ENCODE peak calls at places on chromosome 7, in nine cellular contexts. Q, N, A, W, D, Y, U, J and E are unnamed samples.

GRCh38 chr7:37342665-37343471 is 105.8 kb downstream of the ELMO1 start:
- DNase-seq in Q (no peak), N (peak; percentile 12), A (no peak), W (peak; percentile 69), D (no peak), Y (no peak), U (peak; percentile 89), J (no peak), E (no peak)

GRCh38 chr7:122046402-122046801 is 97.6 kb downstream of the AASS start:
- DNase-seq in Q (no peak), N (peak; percentile 40), A (no peak), W (no peak), D (no peak), Y (no peak), U (no peak), J (no peak), E (no peak)

GRCh38 chr7:5997210-5997808 is 11.5 kb downstream of the PMS2 start:
- DNase-seq in Q (peak; percentile 44), N (peak; percentile 36), A (no peak), W (no peak), D (no peak), Y (peak; percentile 77), U (peak; percentile 75), J (peak; percentile 39), E (no peak)

GRCh38 chr7:351256-351655 is 61.3 kb downstream of the FOXL3 start:
- DNase-seq in Q (no peak), N (no peak), A (no peak), W (no peak), D (no peak), Y (no peak), U (no peak), J (no peak), E (no peak)

GRCh38 chr7:88243345-88243909 is 23.6 kb upstream of the SRI start:
- DNase-seq in Q (peak; percentile 42), N (peak; percentile 81), A (no peak), W (peak; percentile 7), D (no peak), Y (peak; percentile 52), U (peak; percentile 24), J (no peak), E (no peak)

GRCh38 chr7:91342402-91342801 is 78.2 kb downstream of the FZD1 start:
- DNase-seq in Q (no peak), N (no peak), A (no peak), W (no peak), D (no peak), Y (no peak), U (no peak), J (no peak), E (no peak)

GRCh38 chr7:87479951-87480350 is 4.5 kb upstream of the ABCB4 start:
- DNase-seq in Q (peak; percentile 38), N (no peak), A (no peak), W (no peak), D (no peak), Y (no peak), U (no peak), J (no peak), E (no peak)

GRCh38 chr7:131548371-131548770 is 8.1 kb downstream of the PODXL start:
- DNase-seq in Q (no peak), N (no peak), A (no peak), W (no peak), D (no peak), Y (no peak), U (no peak), J (no peak), E (no peak)

GRCh38 chr7:50674299-50674698 is 108.4 kb downstream of the GRB10 start:
- DNase-seq in Q (no peak), N (no peak), A (no peak), W (no peak), D (no peak), Y (no peak), U (no peak), J (no peak), E (no peak)

GRCh38 chr7:50673096-50673495 is 107.9 kb upstream of the DDC start:
- DNase-seq in Q (no peak), N (no peak), A (no peak), W (no peak), D (no peak), Y (no peak), U (no peak), J (no peak), E (no peak)

GRCh38 chr7:50676079-50676478 is 106.6 kb downstream of the GRB10 start:
- DNase-seq in Q (no peak), N (no peak), A (no peak), W (no peak), D (no peak), Y (no peak), U (no peak), J (no peak), E (no peak)

GRCh38 chr7:50676754-50677153 is 105.9 kb downstream of the GRB10 start:
- DNase-seq in Q (no peak), N (no peak), A (no peak), W (no peak), D (no peak), Y (no peak), U (no peak), J (no peak), E (no peak)

DNA sequence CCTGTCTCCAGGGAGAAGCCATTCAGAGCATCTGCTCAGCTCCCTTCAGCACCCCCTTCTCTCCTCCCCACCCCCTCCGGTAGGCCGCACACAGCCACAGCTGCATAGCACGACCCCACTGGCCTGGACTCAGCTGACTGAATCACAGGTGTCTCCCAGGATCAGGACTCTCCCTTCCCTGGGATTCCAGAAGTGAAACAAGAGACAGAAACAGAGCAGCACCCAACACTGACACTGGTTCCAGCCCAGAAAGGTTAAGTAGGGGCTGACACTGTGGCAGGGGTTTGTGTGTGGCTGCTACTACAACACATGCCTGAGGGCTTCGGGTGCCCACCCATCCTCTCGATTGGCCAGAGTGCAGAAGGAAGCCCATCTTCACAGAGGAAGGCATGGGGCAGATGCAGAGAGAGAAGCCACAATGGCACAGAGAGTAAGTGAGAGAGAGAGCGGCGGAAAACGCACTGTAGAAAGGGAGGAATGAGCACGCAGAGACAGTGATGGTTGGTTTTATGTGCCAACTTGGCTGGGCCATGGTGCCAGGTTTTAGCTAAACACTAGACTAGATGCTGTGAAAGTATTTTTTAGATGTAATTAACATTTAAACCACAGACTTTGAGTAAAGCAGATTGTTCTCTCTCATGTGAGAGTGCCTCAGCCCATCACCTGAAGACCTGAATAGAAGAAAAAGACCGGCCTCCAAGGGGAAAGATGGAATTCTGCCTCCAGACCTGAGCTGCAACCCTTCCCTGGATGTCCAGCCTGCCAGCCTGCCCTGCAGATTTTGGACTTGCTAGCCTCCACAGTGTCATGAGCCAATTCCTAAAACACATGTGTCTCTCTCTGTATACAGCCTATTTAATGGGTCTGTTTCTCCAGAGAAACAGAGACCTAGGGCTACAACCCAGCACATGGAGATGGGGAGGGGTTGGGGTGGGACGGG is 107.5 kb downstream of the GRB10 start:
- DNase-seq in Q (no peak), N (no peak), A (no peak), W (no peak), D (no peak), Y (no peak), U (no peak), J (no peak), E (no peak)
- H3K4me1 ChIP-seq in Q (no peaks in the 10 kb centered on the region), N (no peaks in the 10 kb centered on the region), A (peaks cover 61% of the 10 kb centered on the region), W (no peaks in the 10 kb centered on the region), D (peaks cover 22% of the 10 kb centered on the region), Y (peaks cover 29% of the 10 kb centered on the region), U (no peaks in the 10 kb centered on the region), J (peaks cover 64% of the 10 kb centered on the region), E (no peaks in the 10 kb centered on the region)

GRCh38 chr7:127588697-127589482 is 679 bp downstream of the ARF5 start:
- DNase-seq in Q (peak; percentile 20), N (peak; percentile 55), A (peak; percentile 41), W (no peak), D (no peak), Y (peak; percentile 26), U (peak; percentile 29), J (peak; percentile 55), E (no peak)
- TF ChIP-seq CTCF in Q (peak; percentile 43), N (peak; percentile 64), A (peak; percentile 27), W (peak; percentile 31), D (peak; percentile 51), Y (peak; percentile 43), U (peak; percentile 72), J (peak; percentile 18), E (peak; percentile 79)

GRCh38 chr7:132580277-132580676 is 4.0 kb upstream of the PLXNA4 start:
- DNase-seq in Q (peak; percentile 14), N (peak; percentile 13), A (no peak), W (no peak), D (no peak), Y (no peak), U (no peak), J (no peak), E (no peak)

GRCh38 chr7:132581431-132581830 is 5.2 kb upstream of the PLXNA4 start:
- DNase-seq in Q (no peak), N (no peak), A (no peak), W (no peak), D (no peak), Y (no peak), U (no peak), J (no peak), E (no peak)

GRCh38 chr7:132580717-132581285 is 4.5 kb upstream of the PLXNA4 start:
- DNase-seq in Q (peak; percentile 53), N (peak; percentile 39), A (peak; percentile 73), W (peak; percentile 7), D (no peak), Y (peak; percentile 50), U (peak; percentile 69), J (peak; percentile 50), E (no peak)

GRCh38 chr7:132588596-132588995 is 12.3 kb upstream of the PLXNA4 start:
- DNase-seq in Q (no peak), N (no peak), A (no peak), W (no peak), D (no peak), Y (no peak), U (no peak), J (no peak), E (no peak)

DNA sequence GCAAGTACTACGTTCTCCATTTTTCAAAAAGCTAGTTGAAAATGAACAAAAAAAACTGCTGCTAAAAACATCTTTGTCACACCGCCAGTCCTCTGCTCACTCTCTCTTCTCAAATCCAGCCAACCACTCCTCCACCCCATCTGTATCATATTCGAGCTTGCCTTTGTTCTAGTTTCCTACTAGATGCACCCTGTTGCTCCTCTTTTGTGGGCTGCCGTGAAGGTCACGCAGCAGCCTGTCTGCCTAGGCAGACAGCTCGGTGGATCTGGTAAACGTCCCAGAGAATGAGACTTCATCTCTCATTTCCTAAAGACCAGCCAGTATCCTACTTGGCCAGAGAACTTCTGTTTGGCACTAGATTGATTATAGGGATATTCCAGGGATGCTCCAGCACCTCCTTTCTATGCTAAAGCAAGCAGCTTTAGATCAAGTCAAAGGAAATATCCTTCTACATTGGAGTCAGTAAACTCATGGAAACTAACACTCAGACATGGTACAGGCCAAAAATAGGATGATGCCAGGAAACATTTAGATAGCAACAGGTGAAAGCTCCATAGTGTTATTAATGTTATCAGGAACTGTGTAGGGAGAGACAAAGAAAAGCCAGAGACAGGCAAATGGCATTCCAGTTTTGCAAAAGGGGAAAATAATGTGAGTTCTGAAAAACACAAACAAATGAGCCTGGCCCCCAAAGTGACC is 8.7 kb upstream of the PLXNA4 start:
- DNase-seq in Q (no peak), N (no peak), A (no peak), W (no peak), D (no peak), Y (no peak), U (no peak), J (no peak), E (no peak)
- H3K27ac ChIP-seq in Q (no peak overlapping the region), N (no peak overlapping the region), A (no peak overlapping the region), W (no peak overlapping the region), D (no peak overlapping the region), Y (no peak overlapping the region), U (no peak overlapping the region), J (no peak overlapping the region), E (no peak overlapping the region)

GRCh38 chr7:2132243-2132642 is 100.5 kb downstream of the MAD1L1 start:
- DNase-seq in Q (no peak), N (no peak), A (no peak), W (no peak), D (no peak), Y (no peak), U (no peak), J (no peak), E (no peak)

GRCh38 chr7:2131791-2132190 is 101.0 kb downstream of the MAD1L1 start:
- DNase-seq in Q (no peak), N (no peak), A (no peak), W (no peak), D (no peak), Y (no peak), U (no peak), J (no peak), E (no peak)

GRCh38 chr7:2128601-2129375 is 104.0 kb downstream of the MAD1L1 start:
- DNase-seq in Q (no peak), N (no peak), A (no peak), W (no peak), D (no peak), Y (no peak), U (no peak), J (no peak), E (no peak)

GRCh38 chr7:2129376-2130375 is 103.1 kb downstream of the MAD1L1 start:
- DNase-seq in Q (no peak), N (no peak), A (no peak), W (no peak), D (no peak), Y (no peak), U (peak; percentile 59), J (no peak), E (no peak)

DNA sequence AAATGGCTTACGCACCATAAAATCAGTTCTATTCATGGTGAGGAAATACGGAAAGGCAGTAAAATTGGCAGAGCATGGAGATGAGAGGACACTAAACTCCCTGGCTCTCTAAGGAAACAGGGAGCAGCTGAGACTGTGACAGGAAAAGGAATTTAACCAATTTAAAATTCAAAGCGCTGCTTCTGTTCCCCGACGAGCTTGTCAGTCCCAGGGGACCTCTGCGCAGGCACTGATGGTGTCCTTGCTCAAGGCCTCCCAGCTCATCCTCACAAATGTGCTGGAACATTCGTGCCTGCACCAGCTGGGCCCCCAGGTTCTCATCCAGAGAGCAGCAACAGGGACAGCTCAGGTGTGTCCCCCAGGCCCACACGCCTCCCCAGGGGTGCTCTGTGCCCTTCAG is 101.4 kb downstream of the MAD1L1 start:
- DNase-seq in Q (no peak), N (no peak), A (no peak), W (no peak), D (no peak), Y (no peak), U (no peak), J (no peak), E (no peak)
- H3K4me1 ChIP-seq in Q (no peaks in the 10 kb centered on the region), N (no peaks in the 10 kb centered on the region), A (peaks cover 5% of the 10 kb centered on the region), W (no peaks in the 10 kb centered on the region), D (no peaks in the 10 kb centered on the region), Y (no peaks in the 10 kb centered on the region), U (peaks cover 29% of the 10 kb centered on the region), J (no peaks in the 10 kb centered on the region), E (no peaks in the 10 kb centered on the region)